ENCODE peak calls at places on chromosomes 3 and 15, in nine cellular contexts. J, N, X, E, H, T, R, O and W are unnamed samples.

GRCh38 chr3:184637705-184638104 is 74.2 kb downstream of the MAGEF1 start:
- DNase-seq in J (no peak), N (no peak), X (no peak), E (no peak), H (no peak), T (no peak), R (no peak), O (no peak), W (no peak)

GRCh38 chr15:52738311-52738710 is 51.8 kb downstream of the ONECUT1 start:
- DNase-seq in J (no peak), N (no peak), X (no peak), E (no peak), H (no peak), T (no peak), R (no peak), O (no peak), W (no peak)

GRCh38 chr15:60844431-60845174 is 365.7 kb upstream of the ICE2 start:
- DNase-seq in J (no peak), N (no peak), X (no peak), E (no peak), H (no peak), T (peak; percentile 56), R (no peak), O (no peak), W (no peak)

GRCh38 chr15:66946578-66947164 is 118.7 kb upstream of the SMAD3 start:
- DNase-seq in J (peak; percentile 57), N (peak; percentile 67), X (no peak), E (peak; percentile 82), H (peak; percentile 77), T (peak; percentile 75), R (no peak), O (peak; percentile 70), W (peak; percentile 60)

GRCh38 chr3:13655074-13655913 is 106.4 kb downstream of the FBLN2 start:
- DNase-seq in J (peak; percentile 35), N (no peak), X (no peak), E (no peak), H (peak; percentile 77), T (no peak), R (no peak), O (peak; percentile 17), W (peak; percentile 62)

GRCh38 chr3:197692641-197693040 is 44.1 kb downstream of the RUBCN start:
- DNase-seq in J (no peak), N (no peak), X (no peak), E (no peak), H (no peak), T (no peak), R (no peak), O (peak; percentile 26), W (no peak)

GRCh38 chr15:72180771-72181324 is 16.7 kb downstream of the GRAMD2A start:
- DNase-seq in J (no peak), N (no peak), X (peak; percentile 37), E (no peak), H (no peak), T (no peak), R (no peak), O (no peak), W (no peak)

GRCh38 chr3:34882764-34883163 is 756.6 kb upstream of the ARPP21 start:
- DNase-seq in J (no peak), N (no peak), X (no peak), E (no peak), H (no peak), T (no peak), R (no peak), O (no peak), W (peak; percentile 28)

GRCh38 chr3:178392553-178392952 is 143.7 kb upstream of the KCNMB2 start:
- DNase-seq in J (no peak), N (no peak), X (no peak), E (no peak), H (no peak), T (no peak), R (no peak), O (peak; percentile 71), W (no peak)

GRCh38 chr3:179715582-179715981 is 62.7 kb downstream of the USP13 start:
- DNase-seq in J (no peak), N (no peak), X (no peak), E (no peak), H (no peak), T (no peak), R (no peak), O (no peak), W (no peak)

GRCh38 chr3:183378008-183378407 is 50.4 kb downstream of the MCF2L2 start:
- DNase-seq in J (no peak), N (no peak), X (no peak), E (no peak), H (no peak), T (no peak), R (no peak), O (no peak), W (no peak)

GRCh38 chr3:45792036-45792435 is 4.3 kb downstream of the SLC6A20 start:
- DNase-seq in J (no peak), N (no peak), X (no peak), E (no peak), H (no peak), T (no peak), R (peak; percentile 86), O (no peak), W (no peak)

GRCh38 chr3:86029590-86029989 is 961.4 kb downstream of the VGLL3 start:
- DNase-seq in J (no peak), N (no peak), X (no peak), E (no peak), H (no peak), T (no peak), R (no peak), O (no peak), W (no peak)

GRCh38 chr3:49794431-49794830 is 5.2 kb downstream of the CDHR4 start:
- DNase-seq in J (no peak), N (no peak), X (no peak), E (no peak), H (no peak), T (no peak), R (no peak), O (no peak), W (no peak)

GRCh38 chr15:101439285-101439919 is 50.1 kb downstream of the PCSK6 start:
- DNase-seq in J (no peak), N (peak; percentile 99), X (peak; percentile 19), E (peak; percentile 73), H (no peak), T (peak; percentile 78), R (no peak), O (no peak), W (no peak)

GRCh38 chr3:187997490-187997889 is 156.5 kb upstream of the LPP start:
- DNase-seq in J (no peak), N (no peak), X (no peak), E (no peak), H (no peak), T (no peak), R (no peak), O (no peak), W (no peak)

GRCh38 chr3:79618883-79619282 is 148.9 kb downstream of the ROBO1 start:
- DNase-seq in J (no peak), N (no peak), X (peak; percentile 47), E (no peak), H (no peak), T (no peak), R (no peak), O (no peak), W (no peak)

GRCh38 chr3:196440041-196440537 is 7.9 kb upstream of the UBXN7 start:
- DNase-seq in J (no peak), N (no peak), X (no peak), E (peak; percentile 58), H (no peak), T (no peak), R (no peak), O (no peak), W (no peak)

DNA sequence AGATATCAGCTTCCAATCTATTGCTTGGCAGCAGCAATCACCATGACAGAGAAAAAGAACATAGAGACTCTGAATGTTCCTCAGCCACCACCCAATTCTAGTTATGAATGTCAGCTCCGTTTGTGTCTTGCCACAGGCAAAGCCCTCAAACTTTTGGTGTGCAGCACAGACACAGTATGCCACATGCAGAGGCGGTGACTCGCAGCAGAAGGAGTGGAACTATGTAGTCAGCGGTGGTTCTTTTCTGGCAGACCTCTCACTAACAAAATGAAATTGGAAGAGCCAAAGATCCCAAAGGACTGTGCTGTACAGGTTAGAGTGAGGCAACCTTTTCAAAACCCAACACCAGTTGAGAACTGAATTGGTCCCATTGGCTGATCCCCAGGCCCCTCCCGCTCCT is 220.9 kb downstream of the SLC9A9 start:
- DNase-seq in J (no peak), N (no peak), X (no peak), E (no peak), H (no peak), T (no peak), R (no peak), O (no peak), W (no peak)
- H3K9me3 ChIP-seq in J (no peaks in the 10 kb centered on the region), N (no peaks in the 10 kb centered on the region), X (no peaks in the 10 kb centered on the region), E (no peaks in the 10 kb centered on the region), H (no peaks in the 10 kb centered on the region), T (no peaks in the 10 kb centered on the region), R (no peaks in the 10 kb centered on the region), O (no peaks in the 10 kb centered on the region), W (peaks cover 3% of the 10 kb centered on the region)

GRCh38 chr3:62373215-62373614 is at the start of gene FEZF2:
- DNase-seq in J (no peak), N (no peak), X (no peak), E (no peak), H (no peak), T (no peak), R (no peak), O (no peak), W (no peak)
- H3K9me3 ChIP-seq in J (no peaks in the 10 kb centered on the region), N (no peaks in the 10 kb centered on the region), X (no peaks in the 10 kb centered on the region), E (no peaks in the 10 kb centered on the region), H (no peaks in the 10 kb centered on the region), T (no peaks in the 10 kb centered on the region), R (no peaks in the 10 kb centered on the region), O (no peaks in the 10 kb centered on the region), W (peaks cover under 1% of the 10 kb centered on the region)

GRCh38 chr3:148970311-148970710 is 21.0 kb upstream of the GYG1 start:
- DNase-seq in J (no peak), N (no peak), X (no peak), E (no peak), H (no peak), T (no peak), R (no peak), O (no peak), W (peak; percentile 60)
- H3K9me3 ChIP-seq in J (no peaks in the 10 kb centered on the region), N (no peaks in the 10 kb centered on the region), X (no peaks in the 10 kb centered on the region), E (no peaks in the 10 kb centered on the region), H (no peaks in the 10 kb centered on the region), T (no peaks in the 10 kb centered on the region), R (no peaks in the 10 kb centered on the region), O (no peaks in the 10 kb centered on the region), W (no peaks in the 10 kb centered on the region)

GRCh38 chr15:25186906-25187645 is 232.3 kb downstream of the SNRPN start:
- DNase-seq in J (no peak), N (no peak), X (peak; percentile 61), E (peak; percentile 36), H (no peak), T (no peak), R (no peak), O (no peak), W (no peak)

GRCh38 chr15:25186411-25186810 is 231.6 kb downstream of the SNRPN start:
- DNase-seq in J (no peak), N (no peak), X (peak; percentile 54), E (peak; percentile 19), H (peak; percentile 37), T (no peak), R (no peak), O (no peak), W (no peak)

GRCh38 chr15:25185156-25185710 is 230.4 kb downstream of the SNRPN start:
- DNase-seq in J (no peak), N (no peak), X (peak; percentile 37), E (peak; percentile 17), H (peak; percentile 43), T (no peak), R (no peak), O (no peak), W (no peak)

GRCh38 chr15:25184356-25185155 is 229.8 kb downstream of the SNRPN start:
- DNase-seq in J (no peak), N (no peak), X (peak; percentile 50), E (peak; percentile 27), H (peak; percentile 25), T (no peak), R (no peak), O (no peak), W (no peak)

GRCh38 chr15:25185791-25186190 is 231.0 kb downstream of the SNRPN start:
- DNase-seq in J (no peak), N (no peak), X (peak; percentile 55), E (peak; percentile 21), H (peak; percentile 46), T (no peak), R (no peak), O (no peak), W (no peak)
- H3K9me3 ChIP-seq in J (no peaks in the 10 kb centered on the region), N (peaks cover 99% of the 10 kb centered on the region), X (peaks cover 57% of the 10 kb centered on the region), E (peaks cover 3% of the 10 kb centered on the region), H (no peaks in the 10 kb centered on the region), T (peaks cover 11% of the 10 kb centered on the region), R (no peaks in the 10 kb centered on the region), O (peaks cover 8% of the 10 kb centered on the region), W (no peaks in the 10 kb centered on the region)